ENCODE peak calls at places on chromosomes 2 and 18, in four cellular contexts. S, X, W and Q are unnamed samples.

GRCh38 chr2:237715459-237715947 is 83.1 kb upstream of the RBM44 start:
- DNase-seq in X (peak; percentile 67), W (no peak), S (no peak), Q (no peak)

GRCh38 chr2:67318966-67319590 is 78.1 kb upstream of the ETAA1 start:
- DNase-seq in X (no peak), W (no peak), S (no peak), Q (no peak)

GRCh38 chr2:182594286-182594685 is 121.8 kb upstream of the DNAJC10 start:
- DNase-seq in X (no peak), S (no peak), W (no peak), Q (no peak)

GRCh38 chr18:59509477-59510173 is 150.6 kb upstream of the LMAN1 start:
- DNase-seq in S (no peak), X (no peak), W (no peak), Q (no peak)

GRCh38 chr18:23136326-23137092 is 1.2 kb downstream of the CABLES1 start:
- DNase-seq in X (peak; percentile 85), S (no peak), W (no peak), Q (no peak)

GRCh38 chr2:232890896-232891601 is 21.0 kb downstream of the SNORC start:
- DNase-seq in X (peak; percentile 60), S (no peak), W (peak; percentile 77), Q (peak; percentile 73)

GRCh38 chr2:10330700-10331032 is 28.0 kb downstream of the HPCAL1 start:
- DNase-seq in S (no peak), X (no peak), W (no peak), Q (no peak)

GRCh38 chr2:222993920-222994650 is 57.9 kb upstream of the KCNE4 start:
- DNase-seq in W (no peak), X (peak; percentile 96), S (peak; percentile 87), Q (no peak)

GRCh38 chr18:80176334-80177080 is 67.4 kb downstream of the ADNP2 start:
- DNase-seq in W (no peak), S (no peak), X (no peak), Q (no peak)

GRCh38 chr2:1841903-1842791 is 97.8 kb upstream of the PXDN start:
- DNase-seq in S (no peak), W (no peak), X (no peak), Q (no peak)

GRCh38 chr2:38648107-38648761 is 17.7 kb upstream of the GALM start:
- DNase-seq in X (no peak), W (no peak), S (no peak), Q (no peak)

GRCh38 chr2:59295524-59296162 is 1054.5 kb upstream of the FANCL start:
- DNase-seq in W (no peak), S (no peak), X (no peak), Q (no peak)

GRCh38 chr2:164151518-164151917 is 415.7 kb upstream of the FIGN start:
- DNase-seq in X (no peak), S (no peak), W (no peak), Q (no peak)

GRCh38 chr2:30259071-30259470 is 27.7 kb downstream of the LBH start:
- DNase-seq in X (no peak), S (no peak), W (no peak), Q (no peak)

GRCh38 chr2:110979834-110980612 is 140.7 kb upstream of the BCL2L11 start:
- DNase-seq in X (no peak), W (no peak), S (no peak), Q (no peak)

GRCh38 chr2:191311627-191312026 is 66.4 kb downstream of the MYO1B start:
- DNase-seq in W (peak; percentile 72), X (no peak), S (peak; percentile 41), Q (no peak)

GRCh38 chr18:46542545-46542944 is 114.5 kb downstream of the LOXHD1 start:
- DNase-seq in X (no peak), W (no peak), S (no peak), Q (no peak)

GRCh38 chr18:48073231-48073930 is 142.9 kb upstream of the SMAD2 start:
- DNase-seq in X (peak; percentile 10), W (no peak), S (no peak), Q (no peak)

DNA sequence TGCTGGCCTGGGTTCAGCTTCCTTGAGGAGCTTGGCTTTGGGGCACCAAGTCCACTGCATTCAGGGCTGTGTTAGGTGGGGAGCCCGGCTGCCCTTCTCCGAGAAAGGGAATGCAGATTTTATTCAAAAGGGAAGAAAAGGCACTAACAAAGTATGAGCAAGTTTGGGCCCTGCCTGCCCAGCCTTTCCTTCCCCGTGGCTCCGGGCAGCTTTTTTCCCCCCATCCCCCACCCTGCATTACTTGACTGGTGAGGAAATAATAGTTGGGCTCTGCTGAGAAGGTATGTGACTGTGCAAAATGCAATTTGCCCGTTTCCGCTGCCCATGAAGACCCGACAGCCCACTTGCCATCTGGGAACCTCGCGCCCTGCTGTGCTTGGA is 82.8 kb downstream of the TCF7L1 start:
- DNase-seq in S (peak; percentile 14), W (no peak), X (no peak), Q (no peak)
- H3K27ac ChIP-seq in S (peak overlapping the region; percentile 11), W (no peak overlapping the region), X (peak overlapping the region; percentile 36), Q (no peak overlapping the region)

GRCh38 chr2:158489366-158490112 is 32.8 kb downstream of the PKP4 start:
- DNase-seq in S (no peak), X (no peak), W (no peak), Q (no peak)
- TF ChIP-seq CTCF in S (peak; percentile 17), X (no peak), W (no peak), Q (no peak)

DNA sequence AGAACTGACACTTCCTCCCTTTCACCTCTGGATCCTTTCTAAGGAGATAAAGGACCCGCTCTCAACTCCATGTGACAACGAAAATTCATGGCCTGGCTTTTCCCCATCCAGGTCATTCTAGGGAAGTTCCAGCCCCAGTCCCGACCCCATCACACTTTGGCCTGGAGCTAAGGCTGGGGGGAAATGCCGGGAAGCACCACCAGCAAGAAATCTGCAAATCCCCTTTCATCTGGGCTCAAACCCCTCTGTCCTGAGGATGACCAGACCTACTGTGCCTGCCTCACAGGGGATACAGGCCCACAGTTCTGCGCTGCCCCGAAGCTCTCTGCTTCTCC is 1.3 kb downstream of the SIX2 start:
- DNase-seq in S (no peak), X (no peak), W (no peak), Q (no peak)
- H3K27ac ChIP-seq in S (peak overlapping the region; percentile 76), X (no peak overlapping the region), W (no peak overlapping the region), Q (no peak overlapping the region)

GRCh38 chr2:157821519-157822131 is 54.5 kb downstream of the ACVR1 start:
- DNase-seq in W (no peak), S (no peak), X (no peak), Q (no peak)

GRCh38 chr2:157820202-157820601 is 55.9 kb downstream of the ACVR1 start:
- DNase-seq in X (no peak), W (no peak), S (no peak), Q (no peak)

GRCh38 chr2:157825885-157826284 is 50.2 kb downstream of the ACVR1 start:
- DNase-seq in S (no peak), W (no peak), X (no peak), Q (no peak)

GRCh38 chr2:157822533-157822932 is 53.6 kb downstream of the ACVR1 start:
- DNase-seq in X (no peak), W (no peak), S (no peak), Q (no peak)

DNA sequence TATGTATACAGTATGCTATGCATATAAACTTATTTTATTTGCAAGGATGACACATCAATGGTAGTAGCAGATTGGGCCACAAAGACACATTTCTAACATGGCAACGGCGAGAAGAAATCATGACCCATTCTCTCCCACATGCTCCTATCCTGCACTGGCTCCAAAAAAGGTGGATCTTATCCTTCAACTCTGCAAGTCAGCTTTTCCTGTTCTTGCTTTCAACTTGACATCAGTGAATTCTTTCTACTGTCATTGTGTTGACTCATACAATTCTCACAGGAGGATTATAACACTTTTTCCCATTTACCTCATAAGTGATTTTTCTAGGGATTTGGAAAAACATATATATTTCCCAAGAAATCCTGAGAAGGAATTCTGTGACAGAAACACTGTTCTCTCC is 53.1 kb downstream of the ACVR1 start:
- DNase-seq in X (no peak), S (no peak), W (no peak), Q (no peak)
- TF ChIP-seq CTCF in X (no peak), S (no peak), W (no peak), Q (no peak)

DNA sequence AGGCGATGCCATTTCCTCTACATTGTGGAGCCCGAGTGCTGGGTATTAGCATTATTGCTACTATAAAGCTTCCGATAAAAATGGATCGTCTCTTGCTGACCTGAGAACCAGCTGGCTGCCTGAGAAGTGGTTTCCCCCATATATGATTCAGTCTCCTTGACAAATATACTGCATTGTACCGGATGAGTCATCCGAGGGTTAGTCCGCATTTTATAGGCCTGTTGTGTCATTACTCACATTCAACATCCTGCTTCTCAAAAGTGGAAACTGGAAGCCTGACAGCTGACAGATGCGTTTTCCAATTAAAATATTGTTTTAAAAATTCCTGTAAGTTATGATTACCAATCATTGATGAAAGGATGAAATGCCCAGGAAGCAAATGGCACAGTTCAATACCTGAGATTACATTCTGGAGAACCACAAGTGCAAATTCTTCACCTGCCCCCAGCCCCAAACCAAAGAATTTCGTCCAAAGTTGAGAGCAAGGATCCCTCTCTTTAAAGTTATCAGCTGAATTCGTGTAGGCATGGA is 65.7 kb downstream of the SPRED2 start:
- DNase-seq in W (peak; percentile 93), S (peak; percentile 98), X (no peak), Q (peak; percentile 76)
- H3K27ac ChIP-seq in W (peak overlapping the region; percentile 39), S (peak overlapping the region; percentile 93), X (peak overlapping the region; percentile 12), Q (peak overlapping the region; percentile 94)

GRCh38 chr2:187854801-187855200 is 300.6 kb upstream of the TFPI start:
- DNase-seq in S (no peak), W (no peak), X (no peak), Q (no peak)
- TF ChIP-seq CTCF in S (no peak), W (no peak), X (no peak), Q (no peak)

DNA sequence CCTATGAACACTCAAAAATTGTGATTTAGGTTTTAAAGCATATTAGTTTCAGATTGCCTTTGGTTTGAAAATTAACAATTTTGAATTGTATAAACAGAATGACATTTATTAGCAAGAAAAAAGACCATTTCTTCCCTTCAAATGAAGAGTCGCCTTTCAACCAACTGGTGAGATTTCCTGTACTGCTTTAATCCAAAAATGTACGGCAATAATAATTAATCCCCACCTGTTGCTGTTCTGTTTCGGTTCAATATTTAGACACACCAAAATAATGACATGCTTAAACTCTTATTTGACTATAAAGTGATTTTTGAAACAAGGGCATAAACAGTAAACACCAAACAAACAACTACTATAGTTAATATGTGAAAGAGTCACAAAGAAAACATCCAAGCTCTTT is 39.6 kb downstream of the CHN1 start:
- DNase-seq in W (no peak), S (no peak), X (no peak), Q (no peak)
- H3K27ac ChIP-seq in W (no peak overlapping the region), S (no peak overlapping the region), X (no peak overlapping the region), Q (no peak overlapping the region)

GRCh38 chr18:24560511-24560981 is 100.1 kb downstream of the HRH4 start:
- DNase-seq in S (no peak), W (peak; percentile 7), X (no peak), Q (peak; percentile 68)

GRCh38 chr18:24559474-24560018 is 99.1 kb downstream of the HRH4 start:
- DNase-seq in S (no peak), W (no peak), X (no peak), Q (no peak)

GRCh38 chr18:24567199-24567598 is 106.8 kb downstream of the HRH4 start:
- DNase-seq in X (no peak), W (no peak), S (no peak), Q (peak; percentile 70)

GRCh38 chr18:24558403-24558802 is 98.0 kb downstream of the HRH4 start:
- DNase-seq in X (no peak), W (no peak), S (no peak), Q (no peak)

GRCh38 chr18:24561369-24561768 is 100.9 kb downstream of the HRH4 start:
- DNase-seq in S (no peak), X (no peak), W (no peak), Q (no peak)
- TF ChIP-seq CTCF in S (no peak), X (no peak), W (no peak), Q (no peak)